ENCODE peak calls at places on chromosomes 11 and 22, in four cellular contexts. Y is K562, H is HepG2, J is GM12878. Q is an unnamed sample.

GRCh38 chr11:130478204-130478701 is 29.8 kb downstream of the ADAMTS15 start:
- DNase-seq in Y (no peak), H (no peak), J (no peak), Q (no peak)

GRCh38 chr11:120235024-120235628 is 4.8 kb upstream of the POU2F3 start:
- DNase-seq in Y (peak), H (peak), J (no peak), Q (peak)

GRCh38 chr11:15933896-15934625 is 422.3 kb downstream of the SOX6 start:
- DNase-seq in Y (no peak), H (no peak), J (no peak), Q (no peak)

GRCh38 chr11:128725630-128726461 is 32.0 kb downstream of the FLI1 start:
- DNase-seq in Y (no peak), H (no peak), J (peak), Q (no peak)

GRCh38 chr22:50604256-50604580 is 3.6 kb downstream of the MAPK8IP2 start:
- DNase-seq in Y (no peak), H (no peak), J (no peak), Q (peak)

GRCh38 chr11:59866397-59866796 is at the start of gene TCN1:
- DNase-seq in Y (no peak), H (no peak), J (no peak), Q (no peak)

GRCh38 chr11:27735281-27735680 is 35.0 kb upstream of the BDNF start:
- DNase-seq in Y (no peak), H (no peak), J (no peak), Q (no peak)

GRCh38 chr22:25908212-25908611 is 166.2 kb downstream of the MYO18B start:
- DNase-seq in Y (no peak), H (no peak), J (no peak), Q (no peak)

GRCh38 chr11:20013346-20014066 is 146.8 kb downstream of the DBX1 start:
- DNase-seq in Y (peak), H (peak), J (no peak), Q (no peak)

GRCh38 chr22:50314455-50315288 is 7.2 kb upstream of the PLXNB2 start:
- DNase-seq in Y (peak), H (no peak), J (peak), Q (peak)

GRCh38 chr11:76395296-76395695 is 14.2 kb downstream of the GVQW3 start:
- DNase-seq in Y (no peak), H (no peak), J (no peak), Q (no peak)

GRCh38 chr22:44628856-44629255 is 73.1 kb upstream of the PRR5 start:
- DNase-seq in Y (no peak), H (no peak), J (no peak), Q (no peak)

GRCh38 chr11:46360878-46361277 is 13.6 kb downstream of the DGKZ start:
- DNase-seq in Y (no peak), H (no peak), J (no peak), Q (no peak)

GRCh38 chr11:62778441-62778840 is 7.2 kb downstream of the TAF6L start:
- DNase-seq in Y (no peak), H (no peak), J (no peak), Q (no peak)

GRCh38 chr22:40423246-40423753 is 52.9 kb downstream of the SGSM3 start:
- DNase-seq in Y (no peak), H (no peak), J (no peak), Q (no peak)

DNA sequence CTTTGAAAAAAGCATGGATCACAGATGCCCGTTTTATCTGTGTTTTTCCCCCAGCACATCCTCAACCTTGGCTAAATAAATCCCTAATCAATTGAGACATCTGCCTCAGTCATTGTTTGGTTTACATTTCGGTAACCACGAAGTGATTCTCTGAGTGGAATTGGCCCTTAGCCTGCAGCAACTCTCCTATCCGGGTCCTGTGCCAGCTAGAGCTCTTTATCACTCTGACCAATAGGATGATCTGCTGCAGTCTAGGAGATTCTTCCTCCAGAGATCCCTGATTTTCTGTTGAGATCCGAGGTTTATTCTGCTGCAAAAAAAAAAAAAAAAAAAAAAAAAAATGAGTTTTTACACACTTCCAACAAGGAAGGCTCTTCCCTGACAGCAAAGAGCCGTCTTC is 137.3 kb downstream of the KCNA4 start:
- DNase-seq in Y (no peak), H (no peak), J (no peak), Q (no peak)
- TF ChIP-seq EZH2 in Y (no peak), H (no peak), J (no peak), Q (no peak)

DNA sequence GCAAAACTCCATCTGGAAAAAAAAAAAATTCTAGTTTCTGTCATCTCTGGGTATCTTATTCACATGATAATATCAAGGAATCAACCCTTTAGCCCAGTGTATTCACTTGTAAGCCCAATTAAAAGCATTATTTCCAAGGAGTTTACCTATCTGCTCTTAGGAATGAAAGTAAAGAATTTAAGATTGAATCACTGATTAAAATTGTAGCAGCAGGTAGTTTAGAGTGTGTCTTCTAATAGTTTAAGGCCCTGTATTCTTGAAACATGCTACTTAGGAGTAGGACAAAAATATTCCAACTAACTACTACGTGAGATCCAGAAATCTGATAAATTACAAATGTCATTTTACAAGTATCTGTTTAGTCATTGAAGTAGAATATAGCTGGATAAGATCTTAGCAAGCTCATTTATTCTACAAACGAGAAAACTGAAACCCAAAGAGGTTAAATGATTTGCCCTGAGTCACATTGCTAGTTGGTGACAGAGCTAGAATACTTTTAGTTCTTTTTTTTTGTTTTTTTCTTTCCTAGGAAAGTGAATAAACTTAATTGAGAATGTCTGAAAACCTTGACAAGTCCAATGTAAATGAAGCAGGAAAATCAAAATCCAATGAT is 4.0 kb downstream of the TCP11L1 start:
- DNase-seq in Y (no peak), H (no peak), J (no peak), Q (no peak)
- TF ChIP-seq JUNB in Y (no peak), H (no peak), J (no peak), Q (no peak)

GRCh38 chr22:20967697-20968201 is 694 bp downstream of the AIFM3 start:
- DNase-seq in Y (peak), H (no peak), J (no peak), Q (peak)
- TF ChIP-seq EZH2 in Y (no peak), H (no peak), J (no peak), Q (no peak)

GRCh38 chr11:67118801-67119576 is at the start of gene KDM2A:
- DNase-seq in Y (peak), H (peak), J (peak), Q (peak)

GRCh38 chr11:67120881-67121710 is 2.0 kb downstream of the KDM2A start:
- DNase-seq in Y (no peak), H (no peak), J (peak), Q (no peak)

GRCh38 chr11:67120456-67120855 is 1.4 kb downstream of the KDM2A start:
- DNase-seq in Y (no peak), H (no peak), J (no peak), Q (no peak)

GRCh38 chr11:67118059-67118766 is 850 bp upstream of the KDM2A start:
- DNase-seq in Y (no peak), H (no peak), J (no peak), Q (peak)

GRCh38 chr11:67119577-67120391 is 721 bp downstream of the KDM2A start:
- DNase-seq in Y (peak), H (no peak), J (no peak), Q (peak)
- TF ChIP-seq JUNB in Y (no peak), H (no peak), J (no peak), Q (no peak)

GRCh38 chr11:82865841-82866240 is 34.4 kb downstream of the PRCP start:
- DNase-seq in Y (no peak), H (no peak), J (no peak), Q (no peak)

GRCh38 chr11:82871646-82872045 is 28.6 kb downstream of the PRCP start:
- DNase-seq in Y (no peak), H (no peak), J (no peak), Q (no peak)

GRCh38 chr11:82864268-82864667 is 36.0 kb downstream of the PRCP start:
- DNase-seq in Y (peak), H (peak), J (no peak), Q (peak)

GRCh38 chr11:82869657-82870056 is 30.6 kb downstream of the PRCP start:
- DNase-seq in Y (no peak), H (no peak), J (no peak), Q (no peak)

GRCh38 chr11:82867495-82868082 is 32.6 kb downstream of the PRCP start:
- DNase-seq in Y (peak), H (peak), J (peak), Q (peak)
- TF ChIP-seq EZH2 in Y (no peak), H (no peak), J (no peak), Q (no peak)

Q was measured in GM23338.